ENCODE peak calls at places on chromosomes 12 and 14, in five cellular contexts. Y, T, G, B and X are unnamed samples.

GRCh38 chr12:48198619-48198973 is 4.5 kb downstream of the OR10AD1 start:
- DNase-seq in Y (no peak), T (no peak), G (no peak), B (no peak), X (no peak)

GRCh38 chr12:96711364-96711763 is 195.7 kb upstream of the NEDD1 start:
- DNase-seq in Y (no peak), T (no peak), G (no peak), B (no peak), X (no peak)

GRCh38 chr12:6097384-6097783 is 27.1 kb downstream of the VWF start:
- DNase-seq in Y (no peak), T (no peak), G (no peak), B (no peak), X (no peak)

GRCh38 chr12:84497819-84498218 is 414.8 kb downstream of the SLC6A15 start:
- DNase-seq in Y (peak; percentile 9), T (no peak), G (no peak), B (no peak), X (no peak)

GRCh38 chr12:63752283-63752682 is 27.4 kb upstream of the RXYLT1 start:
- DNase-seq in Y (no peak), T (no peak), G (no peak), B (no peak), X (no peak)

GRCh38 chr14:89708982-89709381 is 245.5 kb downstream of the EFCAB11 start:
- DNase-seq in Y (no peak), T (no peak), G (no peak), B (no peak), X (no peak)

GRCh38 chr12:114864688-114865685 is 181.0 kb upstream of the TBX3 start:
- DNase-seq in Y (no peak), T (no peak), G (no peak), B (no peak), X (no peak)

GRCh38 chr12:65998536-65999530 is 131.7 kb downstream of the LLPH start:
- DNase-seq in Y (no peak), T (no peak), G (no peak), B (no peak), X (no peak)

GRCh38 chr12:100158535-100158934 is 15.9 kb upstream of the BLTP3B start:
- DNase-seq in Y (no peak), T (no peak), G (no peak), B (no peak), X (no peak)

GRCh38 chr14:103123128-103123633 is at the start of gene TNFAIP2:
- DNase-seq in Y (no peak), T (no peak), G (no peak), B (no peak), X (no peak)

GRCh38 chr12:106197906-106198623 is 49.8 kb downstream of the CKAP4 start:
- DNase-seq in Y (no peak), T (no peak), G (no peak), B (no peak), X (no peak)

GRCh38 chr14:77364146-77364545 is 12.7 kb downstream of the TMED8 start:
- DNase-seq in Y (no peak), T (no peak), G (no peak), B (no peak), X (no peak)

GRCh38 chr12:42893802-42894201 is 304.3 kb upstream of the PRICKLE1 start:
- DNase-seq in Y (no peak), T (no peak), G (no peak), B (peak; percentile 26), X (no peak)

GRCh38 chr14:77004711-77005460 is 23.6 kb downstream of the IRF2BPL start:
- DNase-seq in Y (no peak), T (no peak), G (no peak), B (no peak), X (no peak)

GRCh38 chr12:49552014-49552413 is 13.2 kb downstream of the KCNH3 start:
- DNase-seq in Y (peak; percentile 21), T (no peak), G (no peak), B (no peak), X (no peak)

GRCh38 chr12:24562761-24563392 is 386.0 kb downstream of the BCAT1 start:
- DNase-seq in Y (peak; percentile 90), T (no peak), G (no peak), B (no peak), X (no peak)

GRCh38 chr14:88231626-88232025 is 91.4 kb downstream of the KCNK10 start:
- DNase-seq in Y (no peak), T (no peak), G (no peak), B (no peak), X (no peak)

GRCh38 chr14:104964546-104964945 is 13.6 kb downstream of the AHNAK2 start:
- DNase-seq in Y (no peak), T (no peak), G (no peak), B (no peak), X (no peak)

GRCh38 chr14:68127166-68127565 is 307.6 kb downstream of the RAD51B start:
- DNase-seq in Y (no peak), T (no peak), G (no peak), B (no peak), X (no peak)

GRCh38 chr12:1517734-1518485 is 76.5 kb downstream of the FBXL14 start:
- DNase-seq in Y (no peak), T (no peak), G (no peak), B (no peak), X (no peak)

GRCh38 chr12:22034709-22035506 is 11.1 kb upstream of the CMAS start:
- DNase-seq in Y (no peak), T (no peak), G (no peak), B (no peak), X (no peak)

GRCh38 chr14:71142375-71143038 is 235.2 kb downstream of the PCNX1 start:
- DNase-seq in Y (no peak), T (no peak), G (no peak), B (no peak), X (no peak)

GRCh38 chr12:67891566-67891965 is 97.7 kb upstream of the IFNG-AS1 start:
- DNase-seq in Y (no peak), T (no peak), G (no peak), B (no peak), X (no peak)

GRCh38 chr12:12606793-12607589 is 4.7 kb upstream of the CREBL2 start:
- DNase-seq in Y (no peak), T (no peak), G (no peak), B (peak; percentile 75), X (no peak)

GRCh38 chr14:98700748-98701147 is 571.2 kb downstream of the BCL11B start:
- DNase-seq in Y (no peak), T (no peak), G (no peak), B (no peak), X (no peak)

GRCh38 chr12:65930114-65930828 is 106.0 kb downstream of the HMGA2 start:
- DNase-seq in Y (no peak), T (no peak), G (no peak), B (no peak), X (no peak)

GRCh38 chr14:77053046-77053841 is 24.7 kb upstream of the IRF2BPL start:
- DNase-seq in Y (peak; percentile 85), T (peak; percentile 67), G (peak; percentile 57), B (no peak), X (peak; percentile 72)